ENCODE peak calls at places on chromosome 20, in five cellular contexts. E is mesendoderm, C is neuronal stem cell, B is IMR-90, Q is mesenchymal stem cell. H is an unnamed sample.

GRCh38 chr20:12698817-12699216 is 310.0 kb upstream of the SPTLC3 start:
- DNase-seq in E (no peak), C (no peak), B (no peak), Q (peak), H (no peak)

GRCh38 chr20:444117-444516 is 18.2 kb downstream of the TBC1D20 start:
- DNase-seq in E (no peak), C (no peak), B (no peak), Q (no peak), H (no peak)

GRCh38 chr20:52127309-52127708 is 64.3 kb downstream of the ZFP64 start:
- DNase-seq in E (no peak), C (no peak), B (no peak), Q (no peak), H (no peak)

GRCh38 chr20:32155017-32155965 is 45.8 kb downstream of the TM9SF4 start:
- DNase-seq in E (peak), C (peak), B (peak), Q (peak), H (peak)

GRCh38 chr20:9169409-9169808 is 100.5 kb downstream of the PLCB4 start:
- DNase-seq in E (no peak), C (no peak), B (no peak), Q (no peak), H (no peak)

GRCh38 chr20:25284131-25284601 is 36.3 kb downstream of the PYGB start:
- DNase-seq in E (no peak), C (no peak), B (no peak), Q (no peak), H (no peak)

GRCh38 chr20:15702161-15702560 is 871.1 kb downstream of the KIF16B start:
- DNase-seq in E (no peak), C (no peak), B (peak), Q (no peak), H (no peak)

GRCh38 chr20:50320910-50321796 is 130.5 kb downstream of the CEBPB start:
- DNase-seq in E (peak), C (peak), B (peak), Q (peak), H (peak)

GRCh38 chr20:58967652-58968429 is 13.2 kb upstream of the NELFCD start:
- DNase-seq in E (no peak), C (no peak), B (no peak), Q (no peak), H (no peak)

GRCh38 chr20:52192296-52193007 is 873 bp upstream of the ZFP64 start:
- DNase-seq in E (peak), C (peak), B (no peak), Q (peak), H (peak)

GRCh38 chr20:32244959-32245358 is 32.5 kb upstream of the KIF3B start:
- DNase-seq in E (no peak), C (no peak), B (no peak), Q (no peak), H (peak)

GRCh38 chr20:24491043-24491756 is 21.8 kb downstream of the SYNDIG1 start:
- DNase-seq in E (peak), C (no peak), B (no peak), Q (no peak), H (no peak)

GRCh38 chr20:41048475-41049242 is 20.0 kb downstream of the TOP1 start:
- DNase-seq in E (peak), C (no peak), B (no peak), Q (no peak), H (no peak)

GRCh38 chr20:19815553-19815991 is 57.5 kb downstream of the RIN2 start:
- DNase-seq in E (peak), C (no peak), B (peak), Q (peak), H (peak)

GRCh38 chr20:2742934-2743559 is 50.5 kb downstream of the EBF4 start:
- DNase-seq in E (peak), C (peak), B (peak), Q (peak), H (peak)

GRCh38 chr20:33273117-33273851 is 9.7 kb upstream of the BPIFB1 start:
- DNase-seq in E (no peak), C (no peak), B (no peak), Q (no peak), H (peak)

GRCh38 chr20:56234110-56234509 is 14.4 kb upstream of the MC3R start:
- DNase-seq in E (no peak), C (no peak), B (no peak), Q (no peak), H (no peak)

GRCh38 chr20:32130352-32130751 is 20.8 kb downstream of the TM9SF4 start:
- DNase-seq in E (no peak), C (no peak), B (no peak), Q (no peak), H (no peak)

GRCh38 chr20:56422824-56423189 is 10.7 kb downstream of the CASS4 start:
- DNase-seq in E (no peak), C (no peak), B (peak), Q (no peak), H (no peak)

GRCh38 chr20:4607287-4607713 is 114.4 kb upstream of the PRND start:
- DNase-seq in E (peak), C (peak), B (peak), Q (peak), H (peak)

GRCh38 chr20:571754-572331 is 28.3 kb upstream of the CSNK2A1 start:
- DNase-seq in E (peak), C (peak), B (no peak), Q (no peak), H (peak)

GRCh38 chr20:17859002-17859615 is 109.5 kb downstream of the SNX5 start:
- DNase-seq in E (no peak), C (no peak), B (no peak), Q (no peak), H (no peak)

GRCh38 chr20:46078954-46079353 is 10.8 kb downstream of the NCOA5 start:
- DNase-seq in E (no peak), C (no peak), B (no peak), Q (no peak), H (no peak)

GRCh38 chr20:44866703-44867335 is 18.7 kb upstream of the YWHAB start:
- DNase-seq in E (no peak), C (no peak), B (no peak), Q (no peak), H (no peak)

GRCh38 chr20:5065489-5066383 is 54.0 kb downstream of the PCNA start:
- DNase-seq in E (peak), C (no peak), B (peak), Q (peak), H (peak)

GRCh38 chr20:42193119-42193518 is 574.9 kb upstream of the CHD6 start:
- DNase-seq in E (no peak), C (no peak), B (no peak), Q (no peak), H (no peak)

GRCh38 chr20:34558320-34559202 is at the start of gene MAP1LC3A:
- DNase-seq in E (peak), C (peak), B (peak), Q (peak), H (peak)

GRCh38 chr20:50844430-50845100 is 49.7 kb downstream of the BCAS4 start:
- DNase-seq in E (no peak), C (no peak), B (peak), Q (peak), H (no peak)

GRCh38 chr20:43194187-43194586 is 4.5 kb upstream of the PTPRT start:
- DNase-seq in E (no peak), C (no peak), B (no peak), Q (no peak), H (no peak)

GRCh38 chr20:16215056-16215455 is 358.2 kb downstream of the KIF16B start:
- DNase-seq in E (no peak), C (no peak), B (no peak), Q (no peak), H (no peak)

GRCh38 chr20:53888510-53888909 is 181.9 kb downstream of the BCAS1 start:
- DNase-seq in E (no peak), C (no peak), B (no peak), Q (no peak), H (peak)

DNA sequence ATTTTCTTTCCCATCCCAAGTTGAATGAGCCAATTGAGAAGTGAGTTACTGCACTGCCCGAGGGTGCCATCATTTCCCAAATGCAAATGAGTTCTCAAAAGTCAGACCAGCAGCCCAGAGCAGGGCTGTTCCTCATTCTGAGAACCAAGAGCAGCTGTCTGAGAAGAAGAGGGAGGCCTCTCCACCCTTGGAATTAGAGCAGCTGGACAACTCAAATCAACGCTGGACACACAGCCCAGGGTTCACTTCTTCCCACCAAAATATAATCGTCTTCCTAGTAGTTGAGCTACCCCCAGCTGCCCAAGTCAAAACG is 4.6 kb upstream of the PREX1 start:
- DNase-seq in E (no peak), C (no peak), B (no peak), Q (no peak), H (peak)
- H3K4me2 ChIP-seq in E (no peak), C (no peak), B (no peak), Q (no peak), H (no peak)

DNA sequence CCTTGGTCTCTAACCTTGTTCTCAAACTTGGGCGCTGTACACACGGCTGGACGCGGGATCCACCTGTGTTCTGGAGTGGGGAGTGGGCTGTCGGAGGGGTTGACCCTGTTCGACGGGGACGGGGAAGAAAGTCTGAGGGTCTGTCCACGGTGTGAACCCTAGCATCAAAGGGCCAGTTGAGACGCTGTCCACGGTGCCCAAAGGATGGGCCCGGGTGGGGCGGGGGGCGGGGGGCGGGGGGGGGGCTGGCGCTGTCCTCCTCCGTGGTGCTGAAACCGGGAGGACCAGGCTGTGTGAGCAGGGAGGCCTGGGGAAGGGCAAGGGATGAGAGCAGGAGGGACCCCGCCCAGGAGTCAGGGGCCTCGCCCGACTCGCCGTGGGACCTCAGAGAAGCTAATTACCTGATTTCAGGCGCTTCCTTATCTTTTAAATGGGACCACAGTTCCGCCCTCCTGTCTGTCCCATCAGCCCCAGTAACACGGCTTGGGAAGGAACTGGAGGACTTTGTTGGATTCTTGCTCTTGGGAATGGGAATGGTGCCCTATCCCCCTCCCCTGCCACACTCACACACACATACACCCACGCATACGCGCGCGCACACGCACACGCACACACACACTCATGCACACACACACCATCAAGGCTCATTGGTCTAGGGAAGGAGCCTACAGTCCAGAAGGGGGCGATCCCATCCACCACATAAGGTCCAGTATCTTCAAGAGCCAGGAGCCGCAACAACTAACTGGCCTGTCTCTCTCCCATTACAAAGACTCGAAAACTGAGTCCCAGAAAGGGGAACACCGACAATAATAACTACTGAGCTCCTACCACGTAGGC is 1.0 kb upstream of the VSTM2L start:
- DNase-seq in E (peak), C (no peak), B (peak), Q (peak), H (peak)
- H3K4me3 ChIP-seq in E (no peak), C (peak), B (no peak), Q (peak), H (no peak)

DNA sequence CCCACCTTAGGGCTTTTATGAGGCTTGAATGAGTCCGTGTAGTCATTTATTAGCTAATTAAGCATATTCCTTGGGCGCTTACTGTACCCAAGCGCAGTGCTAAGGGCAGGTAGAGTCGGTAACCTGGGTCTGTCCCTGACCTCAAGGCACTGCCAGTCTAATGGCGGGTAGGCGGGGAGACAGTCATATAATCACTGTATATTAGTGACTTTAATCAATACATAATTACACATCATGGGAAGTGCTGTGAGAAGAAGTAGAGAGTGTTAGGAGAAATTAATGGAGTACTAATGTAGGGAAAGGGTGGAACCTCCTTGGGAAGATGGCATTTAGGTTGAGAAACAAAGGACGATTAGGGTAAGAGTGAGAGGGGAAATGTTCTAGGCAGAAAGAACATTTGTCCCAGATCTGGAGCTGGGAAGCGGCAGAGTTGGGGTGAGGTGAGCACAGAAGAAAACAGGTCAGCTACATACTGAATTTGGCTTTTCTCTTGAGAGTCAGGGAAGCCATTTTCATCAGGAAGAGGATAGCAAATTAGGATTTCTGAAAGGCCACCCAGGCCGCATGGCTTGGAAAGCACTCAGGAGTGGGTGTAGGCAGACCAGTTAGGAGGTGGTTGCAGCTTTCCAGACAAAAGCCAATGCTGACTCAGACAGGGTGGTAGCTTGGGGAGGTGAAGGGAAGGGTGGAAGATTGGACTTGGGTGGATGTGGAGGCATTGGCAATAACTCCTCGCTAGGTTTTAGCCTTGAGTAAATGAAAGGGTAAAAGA is 952 bp upstream of the BLCAP start:
- DNase-seq in E (no peak), C (no peak), B (no peak), Q (no peak), H (no peak)
- H2BK5ac ChIP-seq in E (peak), C (peak), B (peak), Q (no peak), H (peak)

DNA sequence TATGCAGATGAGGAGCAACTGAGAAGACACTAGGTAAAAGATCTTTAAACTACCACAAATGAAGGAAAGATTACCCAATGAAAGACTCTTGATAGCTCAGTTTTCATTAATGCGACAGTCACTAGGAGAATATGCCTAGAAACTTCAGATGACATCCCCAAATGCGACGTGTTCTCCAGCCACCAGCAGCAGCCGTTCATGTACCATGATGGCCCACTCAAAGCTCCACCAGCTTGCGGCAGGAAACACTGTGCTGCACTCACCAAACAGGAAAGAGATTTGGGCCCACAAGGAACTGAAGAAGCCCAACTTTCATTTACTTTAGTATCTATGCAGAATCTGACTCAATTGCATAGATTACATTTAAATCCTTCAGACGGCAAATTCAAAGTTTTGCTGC is 7.5 kb downstream of the DIDO1 start:
- DNase-seq in E (no peak), C (no peak), B (no peak), Q (no peak), H (no peak)
- H3K4me2 ChIP-seq in E (no peak), C (no peak), B (no peak), Q (no peak), H (no peak)

GRCh38 chr20:62368303-62368628 is 1.2 kb upstream of the LAMA5 start:
- DNase-seq in E (no peak), C (no peak), B (no peak), Q (no peak), H (no peak)
- H3K4me3 ChIP-seq in E (no peak), C (no peak), B (no peak), Q (no peak), H (no peak)

DNA sequence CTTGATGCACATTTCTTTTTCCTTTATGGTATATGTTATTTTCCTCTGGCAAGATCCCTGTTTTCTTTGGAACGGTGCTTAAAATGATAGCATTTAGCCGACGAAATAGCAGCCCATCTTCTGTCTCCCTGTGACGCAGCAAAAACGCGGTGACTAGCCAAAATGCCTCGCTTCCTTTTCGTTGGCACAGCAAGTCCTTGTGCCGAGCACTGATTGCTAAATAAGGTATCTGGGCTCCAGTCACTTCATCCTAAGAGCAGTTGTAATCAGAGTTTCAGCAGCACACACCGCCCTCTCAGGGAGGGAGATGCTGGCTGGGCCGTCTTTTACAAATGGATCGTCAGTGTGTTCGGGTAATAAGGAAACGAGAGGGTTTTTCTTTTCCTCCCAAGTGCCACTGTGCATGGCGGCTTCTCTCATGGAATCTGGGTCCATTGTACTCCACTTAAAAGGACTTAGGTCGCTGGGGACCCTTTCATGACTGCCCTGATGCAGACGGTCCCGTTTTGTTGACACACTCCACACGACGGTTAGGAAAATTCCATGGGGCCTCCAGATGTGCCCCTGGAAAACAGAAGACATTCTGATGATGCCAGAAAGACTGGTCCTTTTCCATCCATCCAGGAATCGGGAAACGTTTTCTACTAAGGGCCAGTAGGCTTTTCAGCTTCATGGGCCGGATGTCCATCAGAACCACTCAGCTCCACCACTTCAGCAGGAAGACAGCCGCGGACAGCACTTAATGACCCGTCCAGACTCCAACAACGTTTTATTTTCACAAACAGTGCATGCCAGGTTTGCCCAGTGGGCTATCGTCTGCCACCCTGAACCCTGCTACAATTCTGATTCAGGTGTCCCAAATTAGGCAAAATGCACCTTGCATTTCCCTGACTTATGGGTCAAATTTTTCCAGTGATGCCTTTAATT is 185.5 kb downstream of the CDH4 start:
- DNase-seq in E (peak), C (peak), B (peak), Q (peak), H (no peak)
- H2BK5ac ChIP-seq in E (peak), C (peak), B (peak), Q (no peak), H (no peak)

GRCh38 chr20:57921701-57922482 is 212.1 kb upstream of the PMEPA1 start:
- DNase-seq in E (no peak), C (no peak), B (no peak), Q (no peak), H (no peak)

GRCh38 chr20:57918546-57918945 is 208.7 kb upstream of the PMEPA1 start:
- DNase-seq in E (no peak), C (no peak), B (no peak), Q (no peak), H (no peak)

GRCh38 chr20:57922701-57923100 is 212.9 kb upstream of the PMEPA1 start:
- DNase-seq in E (no peak), C (no peak), B (no peak), Q (no peak), H (no peak)

GRCh38 chr20:57919059-57919458 is 209.2 kb upstream of the PMEPA1 start:
- DNase-seq in E (no peak), C (no peak), B (no peak), Q (no peak), H (no peak)

DNA sequence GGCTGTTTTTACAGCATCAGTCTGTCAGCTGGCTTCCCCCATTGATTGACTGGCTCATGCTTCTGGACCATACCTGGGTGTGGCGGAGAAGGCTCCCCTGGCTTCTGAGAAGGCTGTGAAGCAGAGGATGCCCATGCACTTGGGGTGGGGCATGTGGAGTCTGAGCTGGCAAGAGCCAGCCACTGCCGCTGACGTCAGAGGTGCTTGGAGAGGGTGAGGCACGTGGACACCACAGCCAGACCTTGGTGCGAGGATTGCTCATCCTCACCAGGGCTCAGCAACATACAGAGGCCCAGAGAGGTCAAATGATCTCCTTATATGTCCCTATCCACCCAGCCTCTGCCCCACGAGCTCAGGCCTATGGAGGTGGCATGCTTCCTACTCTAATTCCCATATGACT is 211.2 kb upstream of the PMEPA1 start:
- DNase-seq in E (no peak), C (no peak), B (no peak), Q (no peak), H (no peak)
- H3K4me2 ChIP-seq in E (no peak), C (no peak), B (no peak), Q (no peak), H (no peak)

GRCh38 chr20:39050555-39050902 is 88.4 kb downstream of the DHX35 start:
- DNase-seq in E (no peak), C (no peak), B (no peak), Q (no peak), H (no peak)
- H3K4me3 ChIP-seq in E (no peak), C (peak), B (peak), Q (peak), H (no peak)